ENCODE peak calls at places on chromosome 12, in seven cellular contexts. One of them, this sample, is unnamed.

GRCh38 chr12:46523863-46524770 is 151.5 kb upstream of the SLC38A2 start:
- DNase-seq in choroid plexus epithelial cell: peak
- DNase-seq in neural progenitor cell: no peak
- DNase-seq in lower leg skin: no peak
- DNase-seq in retinal pigment epithelial cell: peak
- DNase-seq in left ventricle myocardium inferior: no peak
- DNase-seq in astrocyte of the spinal cord: peak
- DNase-seq in this sample: peak

GRCh38 chr12:51460519-51460918 is 35.9 kb downstream of the SLC4A8 start:
- DNase-seq in lower leg skin: no peak
- DNase-seq in left ventricle myocardium inferior: no peak
- DNase-seq in choroid plexus epithelial cell: no peak
- DNase-seq in retinal pigment epithelial cell: no peak
- DNase-seq in astrocyte of the spinal cord: peak
- DNase-seq in neural progenitor cell: no peak
- DNase-seq in this sample: no peak

GRCh38 chr12:50933459-50934124 is 18.8 kb upstream of the HIGD1C start:
- DNase-seq in astrocyte of the spinal cord: no peak
- DNase-seq in neural progenitor cell: no peak
- DNase-seq in retinal pigment epithelial cell: no peak
- DNase-seq in lower leg skin: no peak
- DNase-seq in choroid plexus epithelial cell: peak
- DNase-seq in left ventricle myocardium inferior: no peak
- DNase-seq in this sample: no peak

GRCh38 chr12:113910751-113911272 is 55.3 kb downstream of the RBM19 start:
- DNase-seq in left ventricle myocardium inferior: no peak
- DNase-seq in neural progenitor cell: no peak
- DNase-seq in retinal pigment epithelial cell: no peak
- DNase-seq in astrocyte of the spinal cord: no peak
- DNase-seq in choroid plexus epithelial cell: no peak
- DNase-seq in lower leg skin: no peak
- DNase-seq in this sample: no peak

GRCh38 chr12:82279597-82279996 is 78.6 kb downstream of the CCDC59 start:
- DNase-seq in choroid plexus epithelial cell: no peak
- DNase-seq in astrocyte of the spinal cord: no peak
- DNase-seq in neural progenitor cell: no peak
- DNase-seq in left ventricle myocardium inferior: no peak
- DNase-seq in retinal pigment epithelial cell: no peak
- DNase-seq in lower leg skin: no peak
- DNase-seq in this sample: no peak

GRCh38 chr12:6418796-6419195 is 26.0 kb upstream of the CD27 start:
- DNase-seq in astrocyte of the spinal cord: no peak
- DNase-seq in neural progenitor cell: no peak
- DNase-seq in retinal pigment epithelial cell: no peak
- DNase-seq in left ventricle myocardium inferior: no peak
- DNase-seq in lower leg skin: no peak
- DNase-seq in choroid plexus epithelial cell: no peak
- DNase-seq in this sample: no peak

GRCh38 chr12:52280796-52281560 is 6.5 kb downstream of the KRT86 start:
- DNase-seq in left ventricle myocardium inferior: peak
- DNase-seq in choroid plexus epithelial cell: peak
- DNase-seq in neural progenitor cell: no peak
- DNase-seq in retinal pigment epithelial cell: peak
- DNase-seq in lower leg skin: peak
- DNase-seq in astrocyte of the spinal cord: peak
- DNase-seq in this sample: peak

GRCh38 chr12:122974892-122975789 is at the start of gene OGFOD2:
- DNase-seq in neural progenitor cell: peak
- DNase-seq in lower leg skin: peak
- DNase-seq in astrocyte of the spinal cord: peak
- DNase-seq in retinal pigment epithelial cell: peak
- DNase-seq in left ventricle myocardium inferior: peak
- DNase-seq in choroid plexus epithelial cell: peak
- DNase-seq in this sample: no peak

GRCh38 chr12:65537978-65538377 is 259.5 kb downstream of the MSRB3 start:
- DNase-seq in neural progenitor cell: no peak
- DNase-seq in choroid plexus epithelial cell: no peak
- DNase-seq in left ventricle myocardium inferior: no peak
- DNase-seq in astrocyte of the spinal cord: no peak
- DNase-seq in lower leg skin: no peak
- DNase-seq in retinal pigment epithelial cell: no peak
- DNase-seq in this sample: peak

GRCh38 chr12:120628919-120629318 is 11.5 kb upstream of the CABP1 start:
- DNase-seq in left ventricle myocardium inferior: no peak
- DNase-seq in retinal pigment epithelial cell: no peak
- DNase-seq in choroid plexus epithelial cell: no peak
- DNase-seq in lower leg skin: no peak
- DNase-seq in astrocyte of the spinal cord: no peak
- DNase-seq in neural progenitor cell: peak
- DNase-seq in this sample: no peak

GRCh38 chr12:39958377-39958776 is 147.5 kb downstream of the SLC2A13 start:
- DNase-seq in lower leg skin: no peak
- DNase-seq in neural progenitor cell: peak
- DNase-seq in astrocyte of the spinal cord: no peak
- DNase-seq in left ventricle myocardium inferior: no peak
- DNase-seq in choroid plexus epithelial cell: peak
- DNase-seq in retinal pigment epithelial cell: no peak
- DNase-seq in this sample: no peak

GRCh38 chr12:85448548-85449139 is 168.6 kb downstream of the ALX1 start:
- DNase-seq in neural progenitor cell: no peak
- DNase-seq in lower leg skin: no peak
- DNase-seq in retinal pigment epithelial cell: no peak
- DNase-seq in left ventricle myocardium inferior: no peak
- DNase-seq in astrocyte of the spinal cord: peak
- DNase-seq in choroid plexus epithelial cell: peak
- DNase-seq in this sample: no peak

GRCh38 chr12:88529531-88530488 is 50.5 kb downstream of the KITLG start:
- DNase-seq in neural progenitor cell: peak
- DNase-seq in lower leg skin: no peak
- DNase-seq in astrocyte of the spinal cord: peak
- DNase-seq in left ventricle myocardium inferior: no peak
- DNase-seq in retinal pigment epithelial cell: no peak
- DNase-seq in choroid plexus epithelial cell: no peak
- DNase-seq in this sample: no peak

GRCh38 chr12:88371416-88372183 is 208.7 kb downstream of the KITLG start:
- DNase-seq in astrocyte of the spinal cord: peak
- DNase-seq in left ventricle myocardium inferior: no peak
- DNase-seq in neural progenitor cell: no peak
- DNase-seq in lower leg skin: peak
- DNase-seq in choroid plexus epithelial cell: peak
- DNase-seq in retinal pigment epithelial cell: no peak
- DNase-seq in this sample: no peak

GRCh38 chr12:101920906-101921305 is 43.5 kb downstream of the DRAM1 start:
- DNase-seq in left ventricle myocardium inferior: no peak
- DNase-seq in neural progenitor cell: no peak
- DNase-seq in lower leg skin: no peak
- DNase-seq in choroid plexus epithelial cell: no peak
- DNase-seq in astrocyte of the spinal cord: no peak
- DNase-seq in retinal pigment epithelial cell: no peak
- DNase-seq in this sample: no peak

GRCh38 chr12:9372202-9372601 is 164.0 kb upstream of the PZP start:
- DNase-seq in choroid plexus epithelial cell: peak
- DNase-seq in neural progenitor cell: peak
- DNase-seq in left ventricle myocardium inferior: no peak
- DNase-seq in retinal pigment epithelial cell: no peak
- DNase-seq in astrocyte of the spinal cord: no peak
- DNase-seq in lower leg skin: no peak
- DNase-seq in this sample: no peak

GRCh38 chr12:64181504-64182291 is 40.4 kb downstream of the KICS2 start:
- DNase-seq in astrocyte of the spinal cord: peak
- DNase-seq in left ventricle myocardium inferior: peak
- DNase-seq in lower leg skin: no peak
- DNase-seq in neural progenitor cell: peak
- DNase-seq in retinal pigment epithelial cell: peak
- DNase-seq in choroid plexus epithelial cell: peak
- DNase-seq in this sample: peak

GRCh38 chr12:122064780-122065588 is 13.6 kb upstream of the MLXIP start:
- DNase-seq in astrocyte of the spinal cord: peak
- DNase-seq in retinal pigment epithelial cell: no peak
- DNase-seq in choroid plexus epithelial cell: peak
- DNase-seq in neural progenitor cell: peak
- DNase-seq in left ventricle myocardium inferior: peak
- DNase-seq in lower leg skin: no peak
- DNase-seq in this sample: peak

GRCh38 chr12:85016423-85016822 is 19.7 kb downstream of the TSPAN19 start:
- DNase-seq in choroid plexus epithelial cell: peak
- DNase-seq in neural progenitor cell: no peak
- DNase-seq in retinal pigment epithelial cell: no peak
- DNase-seq in left ventricle myocardium inferior: no peak
- DNase-seq in astrocyte of the spinal cord: peak
- DNase-seq in lower leg skin: no peak
- DNase-seq in this sample: peak

GRCh38 chr12:117570608-117571007 is 209.2 kb upstream of the NOS1 start:
- DNase-seq in astrocyte of the spinal cord: no peak
- DNase-seq in neural progenitor cell: no peak
- DNase-seq in retinal pigment epithelial cell: no peak
- DNase-seq in choroid plexus epithelial cell: no peak
- DNase-seq in lower leg skin: no peak
- DNase-seq in left ventricle myocardium inferior: no peak
- DNase-seq in this sample: no peak

GRCh38 chr12:120367924-120368788 is 808 bp downstream of the MSI1 start:
- DNase-seq in retinal pigment epithelial cell: no peak
- DNase-seq in left ventricle myocardium inferior: no peak
- DNase-seq in neural progenitor cell: peak
- DNase-seq in astrocyte of the spinal cord: no peak
- DNase-seq in lower leg skin: no peak
- DNase-seq in choroid plexus epithelial cell: no peak
- DNase-seq in this sample: no peak

GRCh38 chr12:69639400-69640016 is 28.8 kb upstream of the LRRC10 start:
- DNase-seq in neural progenitor cell: peak
- DNase-seq in retinal pigment epithelial cell: no peak
- DNase-seq in astrocyte of the spinal cord: peak
- DNase-seq in left ventricle myocardium inferior: peak
- DNase-seq in choroid plexus epithelial cell: peak
- DNase-seq in lower leg skin: no peak
- DNase-seq in this sample: no peak

GRCh38 chr12:47824629-47825028 is 4.9 kb upstream of the HDAC7 start:
- DNase-seq in choroid plexus epithelial cell: no peak
- DNase-seq in left ventricle myocardium inferior: no peak
- DNase-seq in astrocyte of the spinal cord: no peak
- DNase-seq in lower leg skin: no peak
- DNase-seq in neural progenitor cell: no peak
- DNase-seq in retinal pigment epithelial cell: no peak
- DNase-seq in this sample: no peak
- H3K4me3 ChIP-seq in choroid plexus epithelial cell: no peak
- H3K4me3 ChIP-seq in left ventricle myocardium inferior: no peak
- H3K4me3 ChIP-seq in astrocyte of the spinal cord: no peak
- H3K4me3 ChIP-seq in lower leg skin: no peak
- H3K4me3 ChIP-seq in neural progenitor cell: no peak
- H3K4me3 ChIP-seq in retinal pigment epithelial cell: no peak
- H3K4me3 ChIP-seq in this sample: no peak

GRCh38 chr12:14473707-14474287 is 93.9 kb downstream of the PLBD1 start:
- DNase-seq in choroid plexus epithelial cell: peak
- DNase-seq in lower leg skin: no peak
- DNase-seq in left ventricle myocardium inferior: no peak
- DNase-seq in neural progenitor cell: peak
- DNase-seq in astrocyte of the spinal cord: peak
- DNase-seq in retinal pigment epithelial cell: peak
- DNase-seq in this sample: no peak

GRCh38 chr12:14471497-14471896 is 96.2 kb downstream of the PLBD1 start:
- DNase-seq in retinal pigment epithelial cell: no peak
- DNase-seq in choroid plexus epithelial cell: no peak
- DNase-seq in neural progenitor cell: no peak
- DNase-seq in left ventricle myocardium inferior: no peak
- DNase-seq in lower leg skin: no peak
- DNase-seq in astrocyte of the spinal cord: no peak
- DNase-seq in this sample: no peak
- TF ChIP-seq CTCF in retinal pigment epithelial cell: no peak
- TF ChIP-seq CTCF in choroid plexus epithelial cell: no peak
- TF ChIP-seq CTCF in neural progenitor cell: no peak
- TF ChIP-seq CTCF in left ventricle myocardium inferior: no peak
- TF ChIP-seq CTCF in lower leg skin: no peak
- TF ChIP-seq CTCF in astrocyte of the spinal cord: no peak
- TF ChIP-seq CTCF in this sample: no peak

DNA sequence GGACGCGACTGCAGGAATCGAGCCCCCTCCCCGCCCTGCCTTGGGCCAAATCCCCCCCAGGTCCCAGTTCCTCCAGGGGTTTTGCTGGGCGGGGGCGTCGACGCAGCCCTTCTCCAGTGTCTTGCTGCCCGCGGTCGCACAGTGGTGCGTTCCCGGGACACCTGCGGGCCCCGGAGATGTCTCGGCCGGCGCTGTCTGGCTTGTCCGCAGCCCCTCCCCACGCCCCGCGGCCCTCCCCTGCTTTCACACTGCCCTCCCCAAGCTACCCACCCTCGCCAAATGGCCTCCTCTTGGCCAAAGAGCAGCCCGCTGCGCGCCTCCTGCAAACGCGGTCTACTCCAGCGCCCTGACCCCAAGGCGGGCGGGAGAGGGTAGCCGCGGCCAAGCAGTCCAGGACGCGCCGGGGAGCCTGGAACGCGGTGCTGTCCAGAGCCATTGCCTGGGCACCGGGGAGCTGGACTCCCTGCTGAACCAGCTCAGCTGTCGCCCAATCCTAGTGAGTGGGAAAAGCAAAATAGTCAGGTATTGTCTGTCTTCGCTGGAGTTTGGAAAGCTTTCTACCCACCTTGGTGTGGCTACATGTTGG is 122.0 kb downstream of the AACS start:
- DNase-seq in left ventricle myocardium inferior: no peak
- DNase-seq in choroid plexus epithelial cell: no peak
- DNase-seq in neural progenitor cell: peak
- DNase-seq in lower leg skin: no peak
- DNase-seq in retinal pigment epithelial cell: no peak
- DNase-seq in astrocyte of the spinal cord: no peak
- DNase-seq in this sample: no peak
- H3K4me3 ChIP-seq in left ventricle myocardium inferior: peak
- H3K4me3 ChIP-seq in choroid plexus epithelial cell: no peak
- H3K4me3 ChIP-seq in neural progenitor cell: peak
- H3K4me3 ChIP-seq in lower leg skin: no peak
- H3K4me3 ChIP-seq in retinal pigment epithelial cell: peak
- H3K4me3 ChIP-seq in astrocyte of the spinal cord: peak
- H3K4me3 ChIP-seq in this sample: no peak

GRCh38 chr12:20549115-20549719 is 145.9 kb upstream of the SLCO1C1 start:
- DNase-seq in left ventricle myocardium inferior: no peak
- DNase-seq in neural progenitor cell: peak
- DNase-seq in astrocyte of the spinal cord: peak
- DNase-seq in lower leg skin: no peak
- DNase-seq in retinal pigment epithelial cell: no peak
- DNase-seq in choroid plexus epithelial cell: peak
- DNase-seq in this sample: no peak

GRCh38 chr12:20547788-20548575 is 147.2 kb upstream of the SLCO1C1 start:
- DNase-seq in retinal pigment epithelial cell: no peak
- DNase-seq in left ventricle myocardium inferior: no peak
- DNase-seq in neural progenitor cell: no peak
- DNase-seq in lower leg skin: no peak
- DNase-seq in choroid plexus epithelial cell: peak
- DNase-seq in astrocyte of the spinal cord: peak
- DNase-seq in this sample: no peak

GRCh38 chr12:20546267-20546666 is 148.9 kb upstream of the SLCO1C1 start:
- DNase-seq in choroid plexus epithelial cell: no peak
- DNase-seq in neural progenitor cell: no peak
- DNase-seq in left ventricle myocardium inferior: no peak
- DNase-seq in retinal pigment epithelial cell: no peak
- DNase-seq in lower leg skin: no peak
- DNase-seq in astrocyte of the spinal cord: no peak
- DNase-seq in this sample: no peak

DNA sequence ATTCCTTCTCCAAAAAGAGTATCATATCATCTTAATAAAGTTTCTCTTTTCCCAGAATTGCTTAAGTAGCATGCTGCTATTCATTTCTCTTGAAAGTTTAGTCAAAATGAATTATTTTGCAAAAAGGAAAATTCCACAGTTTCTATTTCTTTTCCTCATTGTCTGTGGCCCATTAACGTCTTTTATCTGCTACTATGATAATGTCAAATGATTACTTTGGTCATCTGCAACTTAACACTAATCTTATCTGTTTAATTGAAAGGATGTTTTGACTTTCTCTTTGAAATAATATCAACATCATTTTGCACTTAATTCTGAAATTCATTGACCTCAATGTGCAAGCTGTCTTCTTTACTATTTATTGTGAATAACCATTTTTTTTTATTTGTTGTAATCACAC is 146.5 kb upstream of the SLCO1C1 start:
- DNase-seq in choroid plexus epithelial cell: no peak
- DNase-seq in retinal pigment epithelial cell: no peak
- DNase-seq in astrocyte of the spinal cord: no peak
- DNase-seq in neural progenitor cell: no peak
- DNase-seq in lower leg skin: no peak
- DNase-seq in left ventricle myocardium inferior: no peak
- DNase-seq in this sample: no peak
- TF ChIP-seq CTCF in choroid plexus epithelial cell: no peak
- TF ChIP-seq CTCF in retinal pigment epithelial cell: no peak
- TF ChIP-seq CTCF in astrocyte of the spinal cord: no peak
- TF ChIP-seq CTCF in neural progenitor cell: no peak
- TF ChIP-seq CTCF in lower leg skin: no peak
- TF ChIP-seq CTCF in left ventricle myocardium inferior: no peak
- TF ChIP-seq CTCF in this sample: no peak

This sample was measured in epithelial cell of proximal tubule.